ENCODE peak calls at places on chromosomes 11 and 22, in six cellular contexts. I, T, A, G, P and Y are unnamed samples.

GRCh38 chr11:73012121-73012863 is 129.8 kb downstream of the FCHSD2 start:
- DNase-seq in G (no peak), A (peak), P (no peak), I (no peak), T (no peak), Y (no peak)

GRCh38 chr22:43529461-43529860 is 117.6 kb downstream of the MPPED1 start:
- DNase-seq in T (no peak), A (no peak), G (no peak), P (no peak), I (no peak), Y (no peak)

GRCh38 chr22:41885116-41885515 is 29.8 kb downstream of the SHISA8 start:
- DNase-seq in G (no peak), P (no peak), T (no peak), I (no peak), A (no peak), Y (no peak)

GRCh38 chr11:127640822-127641485 is 640.4 kb upstream of the KIRREL3 start:
- DNase-seq in G (peak), A (peak), I (no peak), T (peak), P (no peak), Y (no peak)

GRCh38 chr11:112785717-112786116 is 175.5 kb upstream of the NCAM1 start:
- DNase-seq in I (no peak), A (peak), P (no peak), T (peak), G (peak), Y (no peak)

GRCh38 chr11:101446726-101447125 is 137.1 kb downstream of the TRPC6 start:
- DNase-seq in T (no peak), P (no peak), A (no peak), I (no peak), G (no peak), Y (no peak)

GRCh38 chr11:8068605-8069221 is 12.3 kb upstream of the TUB start:
- DNase-seq in G (peak), P (no peak), A (peak), I (peak), T (peak), Y (peak)

GRCh38 chr11:78868563-78868962 is 293.9 kb upstream of the NARS2 start:
- DNase-seq in T (no peak), I (no peak), G (no peak), A (no peak), P (no peak), Y (no peak)

GRCh38 chr11:1560011-1560579 is 12.0 kb downstream of the DUSP8 start:
- DNase-seq in G (no peak), T (no peak), I (no peak), A (no peak), P (no peak), Y (no peak)

GRCh38 chr11:34012734-34013133 is 38.8 kb upstream of the CAPRIN1 start:
- DNase-seq in G (no peak), T (no peak), A (no peak), I (no peak), P (no peak), Y (no peak)

GRCh38 chr11:67118059-67118766 is 850 bp upstream of the KDM2A start:
- DNase-seq in G (no peak), I (peak), A (peak), T (no peak), P (no peak), Y (peak)

GRCh38 chr11:74577624-74578396 is 14.6 kb upstream of the POLD3 start:
- DNase-seq in G (no peak), P (no peak), A (peak), T (no peak), I (peak), Y (peak)

GRCh38 chr11:210803-211180 is 3.3 kb downstream of the RIC8A start:
- DNase-seq in A (no peak), G (no peak), P (no peak), T (no peak), I (no peak), Y (no peak)

GRCh38 chr22:25120761-25121212 is 78.9 kb upstream of the CRYBB3 start:
- DNase-seq in A (no peak), P (no peak), T (no peak), G (no peak), I (peak), Y (no peak)

GRCh38 chr22:23393721-23394320 is 186.3 kb downstream of the IGLL1 start:
- DNase-seq in A (no peak), I (no peak), P (no peak), G (no peak), T (no peak), Y (no peak)

GRCh38 chr11:122746050-122746478 is 90.5 kb downstream of the UBASH3B start:
- DNase-seq in A (no peak), P (no peak), T (no peak), G (no peak), I (no peak), Y (no peak)

GRCh38 chr22:31179345-31179744 is 19.4 kb downstream of the RNF185 start:
- DNase-seq in T (peak), A (peak), I (no peak), P (no peak), G (peak), Y (peak)

GRCh38 chr22:28015676-28016601 is 96.9 kb upstream of the PITPNB start:
- DNase-seq in A (no peak), T (no peak), P (no peak), G (no peak), I (no peak), Y (no peak)

GRCh38 chr11:32427935-32428664 is 7.2 kb downstream of the WT1 start:
- DNase-seq in G (no peak), T (no peak), P (no peak), A (no peak), I (no peak), Y (no peak)

GRCh38 chr11:123268118-123268517 is 73.1 kb upstream of the CLMP start:
- DNase-seq in T (no peak), G (no peak), I (no peak), A (no peak), P (no peak), Y (no peak)

GRCh38 chr11:116249561-116249960 is 523.2 kb downstream of the BUD13 start:
- DNase-seq in T (no peak), I (no peak), A (no peak), G (no peak), P (no peak), Y (no peak)

GRCh38 chr11:18743900-18744514 is 18.0 kb upstream of the IGSF22 start:
- DNase-seq in G (no peak), T (no peak), A (no peak), P (no peak), I (no peak), Y (no peak)